ENCODE peak calls at places on chromosomes 12 and 14, in eight cellular contexts. J, M, Q, L, Z, V, O and K are unnamed samples.

GRCh38 chr12:41891226-41891625 is 253.4 kb downstream of the GXYLT1 start:
- DNase-seq in J (no peak), M (no peak), Q (no peak), L (no peak), Z (no peak), V (no peak), O (no peak), K (no peak)

GRCh38 chr12:119910586-119910985 is 33.5 kb upstream of the CIT start:
- DNase-seq in J (no peak), M (no peak), Q (no peak), L (no peak), Z (no peak), V (no peak), O (no peak), K (no peak)

GRCh38 chr12:27619308-27619707 is 76.9 kb upstream of the REP15 start:
- DNase-seq in J (no peak), M (peak), Q (no peak), L (no peak), Z (peak), V (no peak), O (peak), K (no peak)

GRCh38 chr12:28083816-28084678 is 106.2 kb upstream of the CCDC91 start:
- DNase-seq in J (no peak), M (no peak), Q (no peak), L (no peak), Z (no peak), V (no peak), O (no peak), K (no peak)

GRCh38 chr12:31220633-31221565 is 105.1 kb downstream of the SINHCAF start:
- DNase-seq in J (no peak), M (no peak), Q (no peak), L (no peak), Z (no peak), V (no peak), O (no peak), K (no peak)

GRCh38 chr12:57630891-57631433 is 2.0 kb downstream of the B4GALNT1 start:
- DNase-seq in J (no peak), M (no peak), Q (no peak), L (no peak), Z (no peak), V (no peak), O (no peak), K (no peak)

GRCh38 chr12:87120440-87120839 is 864.2 kb upstream of the MGAT4C start:
- DNase-seq in J (no peak), M (no peak), Q (no peak), L (no peak), Z (no peak), V (no peak), O (no peak), K (no peak)

GRCh38 chr14:33842299-33842698 is 108.6 kb downstream of the EGLN3 start:
- DNase-seq in J (no peak), M (no peak), Q (no peak), L (no peak), Z (no peak), V (no peak), O (no peak), K (no peak)

GRCh38 chr14:100698719-100699448 is 27.8 kb upstream of the DLK1 start:
- DNase-seq in J (no peak), M (no peak), Q (no peak), L (no peak), Z (no peak), V (no peak), O (no peak), K (no peak)

GRCh38 chr12:78392918-78393317 is 471.7 kb upstream of the SYT1 start:
- DNase-seq in J (no peak), M (peak), Q (no peak), L (no peak), Z (no peak), V (no peak), O (no peak), K (no peak)
- TF ChIP-seq CTCF in J (no peak), M (no peak), Q (no peak), L (no peak), Z (peak), V (peak), O (peak), K (no peak)

DNA sequence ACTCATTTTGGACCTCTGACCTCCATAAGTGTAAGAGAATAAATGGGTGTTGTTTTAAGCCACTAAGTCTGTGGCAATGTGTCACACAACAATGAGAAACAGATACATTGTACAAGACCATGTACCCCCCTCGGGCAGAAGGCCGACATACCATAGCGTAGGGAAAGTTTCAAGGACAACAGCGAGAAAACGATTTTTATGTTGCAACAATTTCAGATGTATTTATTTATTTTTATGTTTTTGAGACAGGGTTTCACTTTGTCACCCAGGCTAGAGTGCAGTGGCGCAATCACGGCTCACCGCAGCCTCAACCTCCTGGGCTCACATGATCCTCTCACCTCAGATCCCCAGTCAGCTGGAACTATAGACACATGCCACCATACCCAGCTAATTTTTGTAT is 136.4 kb upstream of the NCOR2 start:
- DNase-seq in J (no peak), M (no peak), Q (no peak), L (no peak), Z (no peak), V (no peak), O (no peak), K (no peak)
- H3K4me3 ChIP-seq in J (no peak), M (no peak), Q (no peak), L (no peak), Z (no peak), V (no peak), O (no peak), K (no peak)

DNA sequence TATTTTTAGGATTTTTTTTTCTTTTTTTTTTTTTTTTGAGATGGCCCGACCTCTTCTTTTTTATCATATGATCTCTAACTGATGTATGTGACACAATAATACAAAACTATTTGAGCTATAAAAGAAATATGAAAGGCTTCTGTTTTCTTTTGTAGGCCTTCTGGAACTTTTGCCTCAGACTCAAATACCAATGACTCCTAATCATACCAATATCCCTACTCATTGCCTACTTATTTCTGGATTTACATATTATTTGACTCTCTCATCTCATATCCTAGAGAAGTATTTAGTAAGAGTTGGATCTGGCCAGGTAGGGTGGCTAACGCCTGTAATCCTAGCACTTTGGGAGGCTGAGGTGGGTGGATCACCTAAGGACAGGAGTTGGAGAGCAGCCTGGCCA is 12.7 kb upstream of the WDR89 start:
- DNase-seq in J (no peak), M (no peak), Q (no peak), L (no peak), Z (no peak), V (no peak), O (no peak), K (peak)
- TF ChIP-seq CTCF in J (no peak), M (no peak), Q (no peak), L (no peak), Z (no peak), V (no peak), O (no peak), K (no peak)

GRCh38 chr12:116508145-116509121 is 50.7 kb upstream of the MAP1LC3B2 start:
- DNase-seq in J (peak), M (no peak), Q (no peak), L (no peak), Z (no peak), V (peak), O (no peak), K (no peak)
- H3K4me3 ChIP-seq in J (peak), M (peak), Q (peak), L (peak), Z (peak), V (peak), O (peak), K (peak)

DNA sequence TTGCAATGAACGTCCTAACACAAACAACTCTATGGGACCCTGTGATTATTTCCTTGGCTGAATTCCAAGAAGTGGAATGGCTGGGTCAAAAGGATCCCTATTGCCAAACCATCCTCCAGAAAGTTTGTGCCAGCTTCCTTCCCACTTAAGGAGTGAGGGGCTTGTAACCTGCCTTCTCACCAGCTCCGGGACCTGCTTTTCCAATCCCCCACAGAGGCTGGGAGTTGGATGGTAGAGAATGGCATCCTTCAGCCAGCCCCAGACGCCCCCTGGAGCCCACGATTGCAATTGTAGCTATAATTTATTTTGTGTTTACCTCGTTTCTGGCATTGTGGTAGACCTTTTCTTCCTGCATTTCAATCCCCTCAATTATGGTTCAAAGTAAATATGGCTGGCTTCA is 9.7 kb upstream of the ZDHHC22 start:
- DNase-seq in J (no peak), M (peak), Q (no peak), L (no peak), Z (no peak), V (peak), O (no peak), K (no peak)
- TF ChIP-seq CTCF in J (peak), M (peak), Q (no peak), L (no peak), Z (peak), V (peak), O (peak), K (peak)

DNA sequence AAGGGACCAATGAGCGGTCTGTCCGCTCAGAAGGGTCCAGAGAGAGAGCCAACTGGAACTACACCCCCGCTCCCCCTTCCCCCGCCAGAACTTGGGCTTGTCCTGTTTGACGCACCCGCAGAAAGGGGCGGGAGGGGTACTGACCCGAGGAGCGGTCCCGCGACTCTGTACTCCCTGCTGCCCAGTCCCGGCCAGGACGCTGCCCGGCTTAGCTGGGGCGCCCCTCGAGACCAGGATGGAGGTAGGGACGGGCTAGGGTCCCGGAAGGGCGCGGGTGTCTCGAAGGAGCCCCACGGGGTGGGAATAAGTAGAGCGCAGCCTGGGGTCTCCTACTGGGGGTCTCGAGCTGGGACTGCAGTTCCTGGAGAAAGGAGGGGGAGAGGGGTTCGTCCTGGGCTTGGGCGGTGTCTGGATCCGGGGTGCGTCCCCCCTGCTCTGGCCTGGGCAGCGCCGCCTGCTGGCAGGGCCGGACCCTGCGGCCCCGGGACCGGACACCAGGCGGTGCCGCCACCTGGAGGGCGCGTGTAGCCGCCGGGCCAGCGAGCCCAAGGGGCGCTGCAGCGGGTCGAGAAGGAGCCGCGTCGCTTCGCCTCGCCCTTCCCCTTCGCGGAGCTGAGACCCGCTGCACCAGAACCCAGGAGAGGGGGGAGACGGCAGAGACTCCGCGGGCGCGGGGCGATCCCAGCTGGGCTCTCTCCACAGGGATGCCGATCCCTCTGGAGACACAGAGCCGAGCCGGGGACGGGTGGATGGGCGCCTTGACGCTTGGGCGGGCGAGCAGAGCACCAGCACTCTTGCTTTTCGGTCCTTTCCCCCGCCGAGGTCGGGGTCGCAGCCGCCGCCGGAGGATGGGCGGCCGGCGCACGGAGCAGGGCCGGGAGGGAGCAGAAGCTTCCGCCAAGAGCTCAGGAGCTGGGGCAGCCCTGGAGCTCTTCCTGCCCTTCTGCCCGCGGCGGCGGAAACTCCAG is 3.7 kb upstream of the CACNB3 start:
- DNase-seq in J (peak), M (peak), Q (peak), L (peak), Z (no peak), V (peak), O (no peak), K (no peak)
- H3K4me3 ChIP-seq in J (peak), M (peak), Q (peak), L (peak), Z (peak), V (peak), O (peak), K (peak)

DNA sequence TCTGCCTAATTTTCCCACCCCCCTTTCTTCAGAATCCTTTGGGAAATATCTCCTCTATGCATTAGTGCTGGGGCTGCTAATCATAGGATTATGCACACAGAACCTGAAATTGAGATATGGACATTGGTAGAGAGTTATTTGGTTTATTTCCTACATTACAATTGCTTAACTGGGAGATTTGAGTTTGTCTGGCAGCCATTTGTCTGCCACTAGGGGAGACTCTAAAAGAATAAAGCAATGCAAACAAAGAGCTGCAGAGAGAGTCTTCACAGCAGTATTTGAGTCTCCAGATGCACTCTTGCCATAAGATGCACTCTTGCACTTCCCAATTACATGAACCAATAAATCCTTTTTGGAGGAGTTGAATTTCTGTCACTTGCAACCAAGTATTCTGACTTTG is 12.0 kb upstream of the PCNX4 start:
- DNase-seq in J (no peak), M (no peak), Q (no peak), L (no peak), Z (no peak), V (no peak), O (no peak), K (no peak)
- TF ChIP-seq CTCF in J (no peak), M (no peak), Q (no peak), L (no peak), Z (peak), V (peak), O (no peak), K (no peak)

DNA sequence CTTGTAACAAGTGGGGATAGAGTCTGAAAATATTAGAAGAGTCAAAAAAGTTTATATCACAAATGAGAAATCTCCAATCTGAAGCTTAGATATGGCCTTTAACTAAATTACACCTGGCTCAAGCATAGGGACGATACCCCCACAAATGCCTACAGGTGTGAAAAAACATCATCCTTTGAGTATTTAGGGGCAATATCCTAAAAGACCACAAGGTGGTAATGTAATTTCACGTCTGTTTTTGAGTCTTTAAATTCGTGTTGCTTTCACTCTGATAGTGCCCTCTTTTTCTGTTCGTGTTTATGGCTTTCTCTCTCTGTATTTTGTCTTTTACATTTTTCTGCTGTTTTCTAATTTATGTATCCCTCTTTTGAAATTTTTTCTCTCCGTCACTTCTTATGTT is 84.3 kb downstream of the ETNK1 start:
- DNase-seq in J (no peak), M (peak), Q (no peak), L (no peak), Z (no peak), V (peak), O (no peak), K (no peak)
- H3K4me3 ChIP-seq in J (no peak), M (no peak), Q (no peak), L (no peak), Z (no peak), V (no peak), O (no peak), K (no peak)

GRCh38 chr12:96698521-96698920 is 208.5 kb upstream of the NEDD1 start:
- DNase-seq in J (no peak), M (no peak), Q (no peak), L (no peak), Z (no peak), V (no peak), O (no peak), K (no peak)
- TF ChIP-seq CTCF in J (no peak), M (no peak), Q (no peak), L (no peak), Z (peak), V (no peak), O (no peak), K (no peak)